ENCODE peak calls at places on chromosomes 4 and X, in four cellular contexts. X is caudate nucleus; T is IMR-90; I is naive thymus-derived CD4-positive, alpha-beta T cell. J is an unnamed sample.

GRCh38 chrX:119984652-119985051 is 41.1 kb upstream of the NKAP start:
- DNase-seq in X (no peak), T (no peak), I (no peak), J (no peak)

GRCh38 chr4:44098973-44099372 is 349.6 kb downstream of the KCTD8 start:
- DNase-seq in X (no peak), T (no peak), I (no peak), J (no peak)

GRCh38 chrX:17692709-17693346 is 44.5 kb upstream of the SCML1 start:
- DNase-seq in X (no peak), T (peak), I (no peak), J (no peak)

GRCh38 chr4:94811653-94812052 is 53.9 kb downstream of the BMPR1B start:
- DNase-seq in X (no peak), T (no peak), I (no peak), J (no peak)

GRCh38 chrX:76920621-76921020 is 493.1 kb downstream of the MAGEE1 start:
- DNase-seq in X (no peak), T (no peak), I (no peak), J (no peak)

GRCh38 chr4:78560296-78560963 is 8.9 kb downstream of the ANXA3 start:
- DNase-seq in X (no peak), T (peak), I (no peak), J (no peak)

GRCh38 chr4:109833756-109834155 is 6.0 kb downstream of the RRH start:
- DNase-seq in X (no peak), T (no peak), I (no peak), J (no peak)

GRCh38 chr4:121182296-121182695 is 18.2 kb upstream of the TNIP3 start:
- DNase-seq in X (no peak), T (peak), I (peak), J (no peak)

GRCh38 chrX:68163446-68163845 is 269.8 kb downstream of the OPHN1 start:
- DNase-seq in X (no peak), T (peak), I (no peak), J (no peak)

GRCh38 chr4:162849922-162850321 is 316.8 kb downstream of the NAF1 start:
- DNase-seq in X (no peak), T (no peak), I (no peak), J (no peak)

GRCh38 chrX:71871367-71871766 is 39.3 kb upstream of the NHSL2 start:
- DNase-seq in X (no peak), T (peak), I (no peak), J (no peak)

GRCh38 chr4:170008801-170009200 is 17.4 kb downstream of the MFAP3L start:
- DNase-seq in X (no peak), T (no peak), I (no peak), J (no peak)

GRCh38 chrX:102728646-102729045 is 8.1 kb downstream of the GPRASP3 start:
- DNase-seq in X (no peak), T (no peak), I (no peak), J (no peak)

GRCh38 chr4:69760455-69760854 is at the start of gene SULT1B1:
- DNase-seq in X (no peak), T (peak), I (peak), J (no peak)

GRCh38 chr4:879730-880079 is 52.4 kb downstream of the GAK start:
- DNase-seq in X (peak), T (no peak), I (no peak), J (no peak)

GRCh38 chrX:9447906-9448305 is 17.0 kb upstream of the TBL1X start:
- DNase-seq in X (no peak), T (no peak), I (no peak), J (no peak)

GRCh38 chrX:40007136-40007535 is 90.6 kb downstream of the BCOR start:
- DNase-seq in X (no peak), T (no peak), I (no peak), J (no peak)

GRCh38 chr4:30380404-30380998 is 339.7 kb upstream of the PCDH7 start:
- DNase-seq in X (no peak), T (peak), I (no peak), J (peak)

GRCh38 chrX:153459976-153460375 is 10.4 kb downstream of the HAUS7 start:
- DNase-seq in X (no peak), T (peak), I (no peak), J (no peak)

GRCh38 chr4:101348367-101348827 is 1.1 kb upstream of the PPP3CA start:
- DNase-seq in X (no peak), T (peak), I (no peak), J (no peak)

GRCh38 chrX:72620550-72621145 is 48.0 kb upstream of the HDAC8 start:
- DNase-seq in X (no peak), T (peak), I (no peak), J (peak)

GRCh38 chr4:73070072-73070385 is 513 bp upstream of the COX18 start:
- DNase-seq in X (no peak), T (no peak), I (no peak), J (no peak)

GRCh38 chrX:47579537-47579936 is 2.7 kb upstream of the TIMP1 start:
- DNase-seq in X (no peak), T (peak), I (no peak), J (no peak)

GRCh38 chr4:94373752-94374151 is 31.1 kb upstream of the HPGDS start:
- DNase-seq in X (no peak), T (no peak), I (no peak), J (no peak)

GRCh38 chr4:171265190-171265818 is 547.9 kb upstream of the GALNTL6 start:
- DNase-seq in X (no peak), T (no peak), I (no peak), J (no peak)

GRCh38 chr4:2248044-2248780 is 6.3 kb upstream of the HAUS3 start:
- DNase-seq in X (no peak), T (no peak), I (no peak), J (no peak)

GRCh38 chrX:45515262-45516215 is 314.9 kb upstream of the DIPK2B start:
- DNase-seq in X (peak), T (peak), I (peak), J (peak)

GRCh38 chrX:143757375-143757774 is 36.8 kb upstream of the SPANXN2 start:
- DNase-seq in X (no peak), T (no peak), I (no peak), J (no peak)

GRCh38 chrX:74242050-74242449 is 61.9 kb upstream of the ZCCHC13 start:
- DNase-seq in X (no peak), T (peak), I (no peak), J (no peak)
- H3K27ac ChIP-seq in X (no peak), T (peak), I (no peak), J (no peak)

DNA sequence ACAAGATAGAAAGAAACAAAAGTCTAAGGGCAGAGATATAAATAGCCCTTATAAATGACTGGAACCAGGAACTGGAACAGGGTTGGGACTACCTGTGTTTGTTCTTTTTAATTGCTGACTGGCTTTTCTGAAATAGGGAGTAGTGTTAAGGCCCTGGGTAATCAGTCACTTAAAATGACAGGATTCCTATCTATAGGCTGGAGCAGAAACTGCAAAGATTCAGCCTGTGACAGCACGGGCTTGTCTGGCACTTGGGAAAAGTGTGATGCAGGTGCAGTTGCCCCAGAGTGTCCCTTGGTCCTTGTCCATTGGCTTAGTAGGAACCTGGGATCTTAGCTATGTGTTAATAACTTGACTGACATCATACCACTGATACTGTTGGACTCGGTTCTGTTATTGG is 14.7 kb upstream of the PLAC8 start:
- DNase-seq in X (no peak), T (no peak), I (no peak), J (no peak)
- H3K27ac ChIP-seq in X (no peak), T (no peak), I (no peak), J (no peak)

GRCh38 chr4:148103647-148104355 is 338.4 kb downstream of the NR3C2 start:
- DNase-seq in X (no peak), T (peak), I (no peak), J (no peak)
- H3K27ac ChIP-seq in X (no peak), T (no peak), I (no peak), J (no peak)

GRCh38 chr4:186684889-186685309 is 38.8 kb downstream of the FAT1 start:
- DNase-seq in X (no peak), T (no peak), I (no peak), J (no peak)
- H3K27ac ChIP-seq in X (no peak), T (peak), I (no peak), J (no peak)

GRCh38 chr4:88158360-88159136 is at the start of gene ABCG2:
- DNase-seq in X (peak), T (peak), I (no peak), J (peak)
- H3K27ac ChIP-seq in X (no peak), T (peak), I (no peak), J (no peak)

GRCh38 chr4:8217246-8217511 is 18.1 kb downstream of the SH3TC1 start:
- DNase-seq in X (no peak), T (no peak), I (no peak), J (no peak)

GRCh38 chr4:8215001-8215427 is 15.9 kb downstream of the SH3TC1 start:
- DNase-seq in X (peak), T (peak), I (no peak), J (no peak)

GRCh38 chr4:8214091-8214490 is 15.0 kb downstream of the SH3TC1 start:
- DNase-seq in X (no peak), T (no peak), I (no peak), J (no peak)

GRCh38 chr4:8216443-8217245 is 17.6 kb downstream of the SH3TC1 start:
- DNase-seq in X (no peak), T (no peak), I (no peak), J (no peak)

DNA sequence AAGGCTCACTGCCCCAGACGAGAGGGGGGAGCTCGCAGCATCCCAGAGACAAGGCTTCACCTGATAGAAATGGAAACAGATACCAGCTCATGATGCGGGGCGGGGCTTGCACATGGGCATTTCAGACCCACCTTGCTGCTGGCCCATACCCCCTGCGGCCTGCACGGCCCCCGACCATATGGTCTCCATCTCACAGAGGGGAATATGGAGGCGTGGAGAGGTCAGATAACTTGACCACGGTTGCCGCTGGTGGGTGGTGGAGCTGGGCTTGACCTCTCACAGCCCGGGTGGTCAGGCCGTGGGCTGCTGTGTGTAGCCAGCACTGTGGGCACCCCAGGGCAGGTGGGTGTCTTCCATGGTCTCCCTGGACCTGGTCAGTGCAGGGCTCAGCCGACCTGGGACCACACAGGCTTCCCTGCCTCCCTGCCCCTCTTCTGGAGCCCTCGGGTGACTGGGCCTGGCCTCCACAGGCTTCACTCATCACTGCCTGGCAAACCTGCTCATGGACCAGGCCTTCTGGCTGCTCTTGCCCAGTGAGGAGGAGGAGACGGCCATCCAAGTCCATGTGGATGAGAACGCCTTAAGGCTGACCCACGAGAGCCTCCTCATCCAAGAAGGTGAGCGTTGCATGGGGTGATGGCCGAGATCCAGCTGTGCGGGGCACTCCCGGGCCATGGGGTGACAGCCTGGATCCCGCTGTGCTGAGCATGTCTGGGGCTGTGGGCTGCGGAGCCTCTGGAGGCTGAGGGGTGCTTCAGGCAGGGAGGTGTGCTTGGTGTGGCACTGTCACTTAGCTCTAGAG is 16.8 kb downstream of the SH3TC1 start:
- DNase-seq in X (no peak), T (no peak), I (no peak), J (no peak)
- H3K27ac ChIP-seq in X (no peak), T (no peak), I (no peak), J (no peak)

GRCh38 chrX:43974736-43975135 is 1.5 kb upstream of the NDP start:
- DNase-seq in X (no peak), T (no peak), I (no peak), J (no peak)
- H3K27ac ChIP-seq in X (no peak), T (no peak), I (no peak), J (no peak)

J was measured in CD4-positive, CD25-positive, alpha-beta regulatory T cell.